ENCODE peak calls at places on chromosomes 12 and 14, in seven cellular contexts. I, G, D, Q, W, A and Z are unnamed samples.

GRCh38 chr12:105841880-105842279 is 296.9 kb downstream of the NUAK1 start:
- DNase-seq in I (no peak), G (no peak), D (no peak), Q (no peak), W (no peak), A (no peak), Z (no peak)

GRCh38 chr12:118641249-118641648 is 264.9 kb downstream of the SUDS3 start:
- DNase-seq in I (no peak), G (no peak), D (no peak), Q (no peak), W (no peak), A (no peak), Z (no peak)

GRCh38 chr14:25516838-25517237 is 466.9 kb upstream of the STXBP6 start:
- DNase-seq in I (no peak), G (no peak), D (no peak), Q (peak), W (peak), A (peak), Z (no peak)

GRCh38 chr14:96362071-96362964 is 823 bp downstream of the ATG2B start:
- DNase-seq in I (no peak), G (peak), D (peak), Q (no peak), W (no peak), A (peak), Z (peak)

GRCh38 chr14:105085766-105086165 is 20.5 kb upstream of the GPR132 start:
- DNase-seq in I (no peak), G (no peak), D (no peak), Q (no peak), W (no peak), A (no peak), Z (no peak)

GRCh38 chr14:74239848-74240793 is 872 bp downstream of the VSX2 start:
- DNase-seq in I (no peak), G (no peak), D (peak), Q (no peak), W (peak), A (peak), Z (no peak)

GRCh38 chr12:67320614-67321305 is 51.6 kb downstream of the CAND1 start:
- DNase-seq in I (no peak), G (peak), D (peak), Q (no peak), W (no peak), A (peak), Z (peak)

GRCh38 chr12:6534914-6535696 is 788 bp downstream of the GAPDH start:
- DNase-seq in I (peak), G (peak), D (peak), Q (peak), W (peak), A (peak), Z (peak)

GRCh38 chr14:49401373-49401772 is 184.8 kb downstream of the RPS29 start:
- DNase-seq in I (no peak), G (no peak), D (no peak), Q (no peak), W (no peak), A (no peak), Z (no peak)

GRCh38 chr12:93167841-93168492 is 209.8 kb upstream of the NUDT4 start:
- DNase-seq in I (peak), G (no peak), D (peak), Q (peak), W (no peak), A (peak), Z (peak)

GRCh38 chr12:51217133-51217967 is 512 bp downstream of the POU6F1 start:
- DNase-seq in I (peak), G (no peak), D (peak), Q (peak), W (peak), A (peak), Z (no peak)

GRCh38 chr12:61870658-61871559 is 389.3 kb upstream of the USP15 start:
- DNase-seq in I (no peak), G (no peak), D (peak), Q (no peak), W (no peak), A (no peak), Z (no peak)

GRCh38 chr14:36513451-36514277 is 6.4 kb downstream of the NKX2-1 start:
- DNase-seq in I (no peak), G (no peak), D (no peak), Q (peak), W (peak), A (peak), Z (no peak)

GRCh38 chr14:78131616-78132015 is 38.6 kb upstream of the NRXN3 start:
- DNase-seq in I (no peak), G (no peak), D (no peak), Q (no peak), W (no peak), A (no peak), Z (no peak)

GRCh38 chr12:5745251-5745888 is 199.7 kb downstream of the ANO2 start:
- DNase-seq in I (peak), G (peak), D (peak), Q (peak), W (peak), A (peak), Z (peak)

GRCh38 chr12:117387832-117388231 is 26.4 kb upstream of the NOS1 start:
- DNase-seq in I (no peak), G (no peak), D (no peak), Q (no peak), W (no peak), A (no peak), Z (no peak)

GRCh38 chr14:91237219-91237618 is 7.3 kb downstream of the GPR68 start:
- DNase-seq in I (no peak), G (peak), D (peak), Q (no peak), W (no peak), A (no peak), Z (no peak)

GRCh38 chr12:116508145-116509121 is 50.7 kb upstream of the MAP1LC3B2 start:
- DNase-seq in I (peak), G (no peak), D (peak), Q (peak), W (peak), A (peak), Z (no peak)

GRCh38 chr14:69008411-69008810 is 29.3 kb upstream of the ACTN1 start:
- DNase-seq in I (no peak), G (peak), D (peak), Q (no peak), W (no peak), A (no peak), Z (no peak)

GRCh38 chr14:64340560-64341196 is 46.5 kb upstream of the ESR2 start:
- DNase-seq in I (no peak), G (no peak), D (no peak), Q (peak), W (no peak), A (peak), Z (no peak)

GRCh38 chr14:24857277-24857676 is 192.7 kb downstream of the STXBP6 start:
- DNase-seq in I (no peak), G (no peak), D (no peak), Q (no peak), W (no peak), A (no peak), Z (no peak)

GRCh38 chr12:71504471-71504852 is 64.9 kb downstream of the LGR5 start:
- DNase-seq in I (no peak), G (no peak), D (no peak), Q (no peak), W (no peak), A (no peak), Z (no peak)

GRCh38 chr12:124305776-124306685 is 11.1 kb downstream of the RFLNA start:
- DNase-seq in I (no peak), G (no peak), D (no peak), Q (no peak), W (no peak), A (no peak), Z (no peak)

GRCh38 chr14:100688598-100689499 is 37.8 kb upstream of the DLK1 start:
- DNase-seq in I (no peak), G (peak), D (peak), Q (no peak), W (no peak), A (peak), Z (no peak)

GRCh38 chr12:108622425-108622824 is 11.3 kb downstream of the SELPLG start:
- DNase-seq in I (no peak), G (no peak), D (peak), Q (peak), W (no peak), A (peak), Z (no peak)

GRCh38 chr12:94271351-94271750 is 123.0 kb downstream of the PLXNC1 start:
- DNase-seq in I (no peak), G (no peak), D (no peak), Q (no peak), W (no peak), A (no peak), Z (no peak)

DNA sequence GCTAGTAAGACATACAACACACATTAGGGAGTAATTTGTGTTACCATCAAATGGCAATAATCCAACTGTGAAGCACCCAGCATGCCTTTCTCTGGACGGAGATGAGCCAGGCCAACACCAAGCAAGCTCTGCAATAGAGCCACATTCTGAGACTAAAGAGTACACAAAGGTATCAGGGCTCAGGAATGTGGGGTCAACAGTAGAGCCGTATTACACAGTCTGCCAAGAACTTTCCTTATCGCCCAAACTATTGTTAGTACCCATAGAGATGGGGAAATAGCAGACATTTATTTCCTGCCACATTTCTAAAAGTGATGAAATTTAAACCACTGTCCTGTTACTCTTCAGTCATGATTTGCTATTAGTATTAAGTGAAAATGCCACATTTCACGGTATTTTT is 113.7 kb downstream of the BMP4 start:
- DNase-seq in I (no peak), G (peak), D (peak), Q (no peak), W (no peak), A (no peak), Z (peak)
- H3K4ac ChIP-seq in I (no peak), G (no peak), D (no peak), Q (no peak), W (no peak), A (no peak), Z (no peak)

DNA sequence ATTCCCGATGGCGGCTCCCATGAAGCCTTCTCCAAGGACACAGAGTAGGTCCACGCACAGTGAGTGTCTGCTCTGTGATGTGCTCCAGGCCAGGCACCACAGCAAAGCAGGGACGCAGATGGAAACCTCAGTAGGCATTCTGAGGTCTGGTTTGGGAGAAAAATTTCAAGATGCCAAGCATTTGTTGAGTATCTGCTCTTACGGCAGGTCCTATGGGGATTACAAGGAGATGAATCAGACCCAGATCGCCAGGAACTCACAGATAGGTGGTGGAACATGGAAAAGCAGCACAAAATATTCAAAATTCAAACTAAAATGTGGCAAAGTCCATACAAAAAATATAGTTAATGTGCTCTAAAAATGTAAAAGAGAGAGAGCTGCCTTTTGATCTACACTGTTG is 684.9 kb upstream of the TMEM132C start:
- DNase-seq in I (no peak), G (no peak), D (no peak), Q (no peak), W (no peak), A (no peak), Z (no peak)
- H3K18ac ChIP-seq in I (no peak), G (no peak), D (no peak), Q (no peak), W (no peak), A (no peak), Z (no peak)

DNA sequence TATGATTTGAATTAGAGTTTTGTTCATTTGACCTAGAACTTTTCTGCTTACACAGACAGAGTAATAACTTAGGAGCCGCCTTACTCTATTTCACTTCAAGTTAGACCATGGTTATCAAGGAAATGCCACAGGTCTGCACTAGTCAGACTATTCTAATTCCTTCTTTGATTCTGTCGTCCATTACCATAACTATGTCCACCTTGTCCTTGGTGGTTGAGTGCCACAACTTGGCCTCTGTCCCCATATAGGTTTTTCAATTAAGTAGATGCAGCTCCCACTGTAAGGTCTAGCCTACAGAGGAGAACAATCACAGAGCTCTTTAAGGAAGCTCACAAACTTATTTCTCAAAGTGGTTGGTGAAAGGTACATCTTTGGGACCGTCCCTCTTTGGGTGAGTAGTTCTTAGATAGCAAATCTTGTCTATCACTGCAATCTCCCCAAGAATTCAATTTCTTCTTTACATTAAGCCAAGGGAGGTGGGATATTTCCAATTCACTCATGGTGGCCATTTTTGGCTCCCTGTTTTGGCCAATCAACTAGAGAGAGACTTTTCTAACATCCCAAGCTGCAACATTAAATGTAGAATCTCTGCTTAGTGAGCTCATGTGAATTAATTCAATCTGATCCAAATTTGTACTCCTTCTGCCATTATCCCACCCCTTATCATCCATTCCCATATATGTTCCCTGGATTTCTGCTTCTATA is 434.6 kb downstream of the ADAMTS20 start:
- DNase-seq in I (no peak), G (no peak), D (no peak), Q (no peak), W (no peak), A (no peak), Z (no peak)
- H2AK5ac ChIP-seq in I (no peak), G (no peak), D (no peak), Q (no peak), W (no peak), A (no peak), Z (no peak)

GRCh38 chr12:2526371-2526770 is 268.4 kb upstream of the FKBP4 start:
- DNase-seq in I (no peak), G (no peak), D (no peak), Q (no peak), W (no peak), A (no peak), Z (no peak)
- H3K4ac ChIP-seq in I (no peak), G (no peak), D (no peak), Q (no peak), W (no peak), A (no peak), Z (no peak)

GRCh38 chr12:126967152-126967551 is 1299.8 kb upstream of the TMEM132C start:
- DNase-seq in I (no peak), G (no peak), D (no peak), Q (no peak), W (no peak), A (no peak), Z (no peak)
- H3K18ac ChIP-seq in I (no peak), G (no peak), D (no peak), Q (no peak), W (no peak), A (no peak), Z (no peak)

DNA sequence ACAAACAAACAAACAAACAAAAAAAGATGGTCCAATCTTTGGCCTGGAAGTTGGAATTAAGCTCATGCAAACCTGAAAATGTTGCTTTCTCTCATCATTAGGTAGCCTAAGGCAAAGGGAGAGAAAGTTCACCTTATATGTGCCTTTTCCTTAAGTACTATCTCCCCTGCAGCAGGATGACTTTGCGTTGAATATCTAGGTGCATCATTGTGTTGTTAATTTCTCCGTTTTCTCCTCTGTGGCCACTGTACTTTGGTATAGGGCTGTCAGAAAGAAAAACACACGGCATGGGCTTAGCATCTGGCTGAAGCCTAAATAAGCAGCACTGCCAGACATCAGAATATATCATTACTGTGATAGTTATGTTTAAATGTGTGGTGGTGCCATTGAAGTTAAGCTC is 345.5 kb downstream of the BCAT1 start:
- DNase-seq in I (no peak), G (no peak), D (no peak), Q (no peak), W (no peak), A (no peak), Z (no peak)
- H2AK5ac ChIP-seq in I (no peak), G (peak), D (no peak), Q (no peak), W (no peak), A (no peak), Z (no peak)

GRCh38 chr14:32630701-32631100 is 301.6 kb downstream of the AKAP6 start:
- DNase-seq in I (no peak), G (no peak), D (no peak), Q (no peak), W (no peak), A (no peak), Z (no peak)
- H3K4ac ChIP-seq in I (no peak), G (no peak), D (no peak), Q (no peak), W (no peak), A (no peak), Z (no peak)